ENCODE peak calls at places on chromosomes 1 and 21, in six cellular contexts. I is thoracic aorta, L is heart right ventricle, E is HCT116, B is hepatocyte, M is left ventricle myocardium inferior. T is an unnamed sample. For H3K4me1, the result is how much of the 10 kb centered on the place peaks cover.

GRCh38 chr1:117821782-117822447 is 107.5 kb downstream of the GDAP2 start:
- DNase-seq in I (peak), L (no peak), E (peak), B (peak), M (no peak), T (no peak)

GRCh38 chr1:154190550-154190949 is 1.4 kb downstream of the TPM3 start:
- DNase-seq in I (no peak), L (no peak), E (no peak), B (no peak), M (no peak), T (no peak)

GRCh38 chr1:38271116-38271633 is 224.6 kb upstream of the POU3F1 start:
- DNase-seq in I (no peak), L (no peak), E (no peak), B (no peak), M (no peak), T (no peak)

GRCh38 chr1:15736035-15736665 is at the start of gene SLC25A34:
- DNase-seq in I (no peak), L (peak), E (no peak), B (no peak), M (peak), T (peak)

GRCh38 chr1:89051300-89051943 is 13.6 kb downstream of the GBP1 start:
- DNase-seq in I (no peak), L (no peak), E (no peak), B (no peak), M (no peak), T (no peak)

GRCh38 chr1:189567890-189568289 is 909.8 kb downstream of the BRINP3 start:
- DNase-seq in I (no peak), L (no peak), E (no peak), B (no peak), M (no peak), T (no peak)

GRCh38 chr1:180185971-180186645 is 31.4 kb downstream of the QSOX1 start:
- DNase-seq in I (no peak), L (no peak), E (no peak), B (no peak), M (no peak), T (no peak)

GRCh38 chr1:95071539-95071938 is 1.2 kb downstream of the ALG14 start:
- DNase-seq in I (no peak), L (no peak), E (no peak), B (no peak), M (no peak), T (no peak)

GRCh38 chr1:44568128-44568900 is 106.0 kb downstream of the TMEM53 start:
- DNase-seq in I (no peak), L (no peak), E (no peak), B (no peak), M (no peak), T (no peak)

GRCh38 chr1:24606296-24606605 is 36.9 kb upstream of the SRRM1 start:
- DNase-seq in I (no peak), L (no peak), E (no peak), B (no peak), M (no peak), T (no peak)

GRCh38 chr21:35204850-35205564 is 155.9 kb upstream of the RUNX1 start:
- DNase-seq in I (peak), L (peak), E (no peak), B (peak), M (peak), T (peak)

GRCh38 chr1:177164380-177165068 is at the start of gene ASTN1:
- DNase-seq in I (no peak), L (no peak), E (no peak), B (no peak), M (no peak), T (no peak)

GRCh38 chr1:59124166-59124565 is 172.7 kb upstream of the FGGY start:
- DNase-seq in I (no peak), L (no peak), E (no peak), B (no peak), M (no peak), T (no peak)

GRCh38 chr1:210195635-210196160 is 36.9 kb upstream of the SERTAD4 start:
- DNase-seq in I (no peak), L (no peak), E (no peak), B (no peak), M (no peak), T (no peak)

GRCh38 chr1:95809391-95809790 is 575.4 kb downstream of the RWDD3 start:
- DNase-seq in I (no peak), L (no peak), E (no peak), B (no peak), M (no peak), T (no peak)

GRCh38 chr1:235979716-235980338 is 85.1 kb downstream of the NID1 start:
- DNase-seq in I (no peak), L (no peak), E (no peak), B (no peak), M (no peak), T (no peak)

GRCh38 chr1:82565146-82565545 is 764.4 kb downstream of the ADGRL2 start:
- DNase-seq in I (no peak), L (no peak), E (peak), B (peak), M (no peak), T (no peak)

GRCh38 chr1:12475947-12476346 is 142.1 kb downstream of the DHRS3 start:
- DNase-seq in I (no peak), L (no peak), E (no peak), B (no peak), M (no peak), T (no peak)

GRCh38 chr1:6513296-6513928 is 21.9 kb upstream of the PLEKHG5 start:
- DNase-seq in I (no peak), L (no peak), E (no peak), B (no peak), M (no peak), T (no peak)

GRCh38 chr1:98383341-98383740 is 278.2 kb upstream of the SNX7 start:
- DNase-seq in I (no peak), L (no peak), E (no peak), B (no peak), M (no peak), T (no peak)

GRCh38 chr21:16186742-16187141 is 457.0 kb downstream of the USP25 start:
- DNase-seq in I (no peak), L (no peak), E (no peak), B (no peak), M (no peak), T (no peak)

GRCh38 chr1:155983191-155984023 is 5.1 kb upstream of the ARHGEF2 start:
- DNase-seq in I (no peak), L (peak), E (peak), B (peak), M (peak), T (peak)

GRCh38 chr1:155981266-155982088 is 3.1 kb upstream of the ARHGEF2 start:
- DNase-seq in I (no peak), L (no peak), E (no peak), B (peak), M (no peak), T (peak)

GRCh38 chr1:155984341-155984740 is 6.0 kb upstream of the ARHGEF2 start:
- DNase-seq in I (no peak), L (no peak), E (no peak), B (no peak), M (no peak), T (no peak)

GRCh38 chr1:155979525-155980343 is 1.4 kb upstream of the ARHGEF2 start:
- DNase-seq in I (no peak), L (peak), E (no peak), B (no peak), M (peak), T (peak)

GRCh38 chr1:155982106-155982505 is 3.8 kb upstream of the ARHGEF2 start:
- DNase-seq in I (no peak), L (no peak), E (no peak), B (no peak), M (no peak), T (no peak)
- H3K4me1 ChIP-seq in I (half or more), L (under half), E (under half), B (under half), M (half or more), T (under half)

DNA sequence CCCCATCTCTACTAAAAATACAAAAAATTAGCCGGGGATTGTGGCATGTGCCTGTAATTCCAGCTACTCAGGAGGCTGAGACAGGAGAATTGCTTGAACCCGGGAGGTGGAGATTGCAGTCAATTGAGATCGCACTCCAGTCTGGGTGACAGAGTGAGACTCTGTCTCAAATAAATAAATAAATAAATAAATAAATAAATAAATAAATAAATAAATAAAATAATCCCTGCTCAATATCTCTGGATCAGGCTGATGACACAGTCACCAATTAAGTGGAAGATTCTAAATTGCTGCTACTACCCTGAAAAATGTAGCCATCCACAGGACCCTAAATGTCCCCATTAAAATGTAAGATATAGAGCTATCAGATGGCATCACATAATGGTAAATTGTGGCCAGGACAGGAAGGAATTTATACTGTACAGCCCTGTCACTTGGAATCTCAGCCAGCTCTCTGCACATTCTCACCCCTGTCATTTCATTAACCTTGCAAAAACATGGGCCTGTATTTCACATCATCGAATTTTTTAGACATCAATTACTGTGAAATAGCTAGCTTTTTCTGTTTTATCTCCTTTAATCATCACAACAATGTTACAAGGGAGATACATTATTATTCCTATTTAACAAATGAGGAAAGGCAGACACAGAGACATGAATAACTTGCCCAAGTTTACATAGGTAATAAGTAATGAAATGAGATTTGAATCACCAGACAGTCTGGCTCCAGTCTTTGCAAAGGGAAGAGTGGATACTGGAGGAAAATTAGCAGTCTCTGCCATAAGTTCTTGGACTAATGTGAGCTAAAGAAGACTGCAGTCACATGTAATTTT is 56.7 kb upstream of the NTPCR start:
- DNase-seq in I (no peak), L (no peak), E (no peak), B (no peak), M (no peak), T (no peak)
- H3K4me3 ChIP-seq in I (no peak), L (no peak), E (no peak), B (no peak), M (no peak), T (no peak)

GRCh38 chr1:18954270-18955071 is 2.0 kb downstream of the IFFO2 start:
- DNase-seq in I (no peak), L (no peak), E (no peak), B (no peak), M (no peak), T (no peak)

GRCh38 chr1:18951818-18952391 is 4.6 kb downstream of the IFFO2 start:
- DNase-seq in I (no peak), L (no peak), E (no peak), B (no peak), M (no peak), T (no peak)

GRCh38 chr1:18955116-18955441 is 1.4 kb downstream of the IFFO2 start:
- DNase-seq in I (no peak), L (no peak), E (no peak), B (no peak), M (no peak), T (no peak)

GRCh38 chr1:18955442-18956188 is 861 bp downstream of the IFFO2 start:
- DNase-seq in I (no peak), L (peak), E (no peak), B (peak), M (no peak), T (peak)

DNA sequence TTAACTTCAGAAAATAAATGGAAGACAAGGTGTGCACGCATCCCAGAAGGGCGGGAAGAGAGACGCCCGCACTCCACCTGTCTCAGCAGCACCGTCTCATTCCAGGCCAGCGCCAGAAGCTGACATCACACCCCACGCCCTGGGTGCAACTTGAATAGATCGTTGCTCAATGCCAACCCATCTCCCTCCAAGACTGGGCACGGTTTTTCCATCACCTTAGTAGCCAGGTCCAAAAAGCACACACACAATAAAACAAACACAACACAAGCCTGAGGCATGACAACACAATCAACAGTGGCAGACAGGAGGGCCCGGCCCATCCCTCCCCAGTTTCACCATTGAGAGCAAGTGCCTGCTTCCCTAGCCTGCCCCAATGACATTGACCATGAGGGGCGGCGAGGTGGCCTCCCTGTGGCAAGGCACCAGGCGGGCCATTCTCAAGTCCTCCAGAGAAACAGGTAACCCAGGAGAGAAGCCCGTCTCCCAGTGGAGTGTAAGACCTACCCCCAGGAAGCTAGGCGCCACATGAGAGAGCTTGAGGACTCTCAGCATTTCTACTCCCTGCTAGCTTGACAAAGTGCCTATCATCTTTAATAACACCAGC is 2.7 kb downstream of the IFFO2 start:
- DNase-seq in I (no peak), L (no peak), E (no peak), B (no peak), M (no peak), T (no peak)
- H3K4me1 ChIP-seq in I (half or more), L (under half), E (under half), B (under half), M (half or more), T (under half)

GRCh38 chr1:146001734-146002133 is 5.4 kb upstream of the TXNIP start:
- DNase-seq in I (no peak), L (no peak), E (no peak), B (no peak), M (no peak), T (no peak)

GRCh38 chr1:145995964-145996432 is 381 bp downstream of the TXNIP start:
- DNase-seq in I (no peak), L (no peak), E (no peak), B (no peak), M (no peak), T (peak)

GRCh38 chr1:145996433-145997155 is at the start of gene TXNIP:
- DNase-seq in I (peak), L (peak), E (no peak), B (peak), M (peak), T (peak)

GRCh38 chr1:145997156-145998023 is 1.0 kb upstream of the TXNIP start:
- DNase-seq in I (no peak), L (peak), E (no peak), B (no peak), M (peak), T (peak)

DNA sequence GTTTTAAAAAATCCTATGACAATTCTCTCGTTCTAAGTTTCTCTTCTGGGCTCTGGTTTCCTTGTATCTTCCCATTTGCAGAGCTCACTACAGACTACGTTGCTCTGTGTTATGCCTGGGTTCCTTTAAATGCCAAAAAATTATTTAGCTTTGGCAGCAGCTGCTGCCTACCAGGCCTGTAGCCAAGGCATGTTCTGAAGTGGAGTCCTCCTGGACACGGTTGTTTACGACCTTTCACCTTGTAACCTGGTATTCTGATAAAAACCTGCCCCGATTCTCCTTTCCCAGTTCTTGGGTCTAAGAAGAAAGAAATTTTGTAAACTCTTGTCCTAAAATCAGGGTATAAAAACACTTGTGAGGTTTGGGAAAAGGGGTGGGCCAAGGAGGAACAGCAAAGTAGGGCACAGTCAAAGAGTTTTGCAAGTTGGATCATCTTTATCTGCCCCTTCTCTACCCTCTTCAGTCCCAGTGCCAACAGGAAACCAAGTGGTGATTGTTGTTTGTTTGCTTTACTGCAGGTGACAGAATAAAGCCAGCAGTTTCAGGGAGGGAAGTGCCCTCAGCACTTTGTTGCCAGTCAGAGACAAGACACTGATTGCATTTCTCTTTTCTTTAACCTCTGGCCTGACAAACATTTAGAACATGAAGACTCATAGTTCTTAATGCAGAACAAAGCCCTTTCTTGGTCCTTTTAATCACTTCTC is 3.1 kb upstream of the TXNIP start:
- DNase-seq in I (no peak), L (no peak), E (no peak), B (no peak), M (no peak), T (peak)
- H3K4me3 ChIP-seq in I (peak), L (no peak), E (no peak), B (no peak), M (peak), T (peak)

GRCh38 chr1:185292237-185292636 is 24.8 kb downstream of the IVNS1ABP start:
- DNase-seq in I (no peak), L (no peak), E (no peak), B (no peak), M (peak), T (no peak)

GRCh38 chr1:185297986-185298385 is 19.1 kb downstream of the IVNS1ABP start:
- DNase-seq in I (no peak), L (no peak), E (no peak), B (no peak), M (no peak), T (no peak)

GRCh38 chr1:185291647-185292046 is 25.4 kb downstream of the IVNS1ABP start:
- DNase-seq in I (no peak), L (no peak), E (no peak), B (no peak), M (no peak), T (no peak)

GRCh38 chr1:185291159-185291558 is 25.9 kb downstream of the IVNS1ABP start:
- DNase-seq in I (no peak), L (no peak), E (no peak), B (no peak), M (no peak), T (no peak)

DNA sequence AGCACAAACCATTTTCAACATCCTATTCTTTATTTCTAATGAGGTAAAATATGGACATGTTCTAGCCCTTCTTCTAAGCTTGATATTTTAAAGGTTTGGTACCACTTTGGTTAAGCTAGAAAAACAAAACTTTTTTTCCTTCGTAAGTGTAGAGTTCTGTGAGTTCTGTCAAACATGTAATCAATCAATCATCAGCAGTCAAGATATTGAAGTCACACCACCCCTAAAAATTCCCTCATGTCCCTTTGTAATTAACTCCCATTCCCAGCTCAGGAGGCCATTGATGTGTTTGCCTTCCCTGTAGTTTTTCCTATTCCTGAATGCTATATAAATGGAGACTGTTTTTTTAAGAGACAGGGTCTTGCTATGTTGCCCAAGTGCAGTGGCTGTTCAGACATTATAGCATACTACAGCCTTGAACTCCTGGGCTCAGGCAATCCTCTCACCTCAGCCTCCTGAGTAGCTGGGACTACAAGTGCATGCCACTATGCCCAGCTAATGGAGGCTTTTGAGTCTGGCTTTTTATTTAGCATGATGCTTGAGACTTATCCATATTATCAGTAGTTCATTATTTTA is 23.0 kb downstream of the IVNS1ABP start:
- DNase-seq in I (no peak), L (no peak), E (no peak), B (no peak), M (no peak), T (no peak)
- H3K4me1 ChIP-seq in I (under half), L (under half), E (under half), B (under half), M (under half), T (under half)

GRCh38 chr1:174008979-174009378 is 13.2 kb downstream of the RC3H1 start:
- DNase-seq in I (no peak), L (no peak), E (no peak), B (no peak), M (no peak), T (no peak)
- H3K4me3 ChIP-seq in I (no peak), L (no peak), E (no peak), B (no peak), M (no peak), T (no peak)

DNA sequence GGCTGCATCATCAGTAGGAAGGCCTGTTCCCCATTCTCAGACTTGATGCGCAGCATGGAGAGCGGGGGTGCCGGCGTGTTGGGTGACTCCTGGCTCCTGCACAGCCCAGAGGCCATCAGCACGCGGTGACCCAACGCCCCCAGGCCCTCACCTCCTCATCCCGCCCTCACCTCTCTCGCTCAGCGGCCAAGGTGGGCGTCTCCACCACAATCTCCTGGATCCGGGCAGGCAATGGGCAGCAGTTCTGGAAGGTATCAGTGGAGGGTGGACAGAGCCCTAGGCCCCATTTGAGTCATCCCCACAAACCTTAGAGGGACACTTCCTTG is 2.8 kb downstream of the SH3BGRL3 start:
- DNase-seq in I (no peak), L (no peak), E (no peak), B (no peak), M (no peak), T (no peak)
- H3K4me1 ChIP-seq in I (half or more), L (half or more), E (half or more), B (under half), M (half or more), T (under half)

DNA sequence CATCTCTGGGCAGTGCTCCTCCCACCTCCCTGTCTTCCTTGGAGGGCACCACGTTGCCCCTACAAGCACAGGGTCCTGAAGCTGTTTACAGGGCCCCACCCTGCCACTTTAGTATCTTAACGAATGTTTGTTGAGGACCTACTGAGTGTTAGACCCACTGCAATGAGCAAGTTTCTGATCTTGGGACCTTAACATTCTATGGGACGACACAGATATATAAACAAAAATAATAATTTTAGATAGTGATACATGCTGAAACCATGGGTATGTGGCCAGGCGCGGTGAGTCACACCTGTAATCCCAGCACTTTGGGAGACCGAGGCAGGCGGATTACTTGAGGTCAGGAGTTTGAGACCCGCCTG is 10.1 kb downstream of the ENTREP3 start:
- DNase-seq in I (no peak), L (no peak), E (no peak), B (no peak), M (no peak), T (no peak)
- H3K4me3 ChIP-seq in I (peak), L (peak), E (peak), B (peak), M (peak), T (peak)

T was measured in uterus.